ENCODE peak calls at places on chromosomes 6 and 20, in five cellular contexts. H is fibroblast of pulmonary artery, E is Peyer's patch, B is epithelial cell of esophagus, M is mucosa of descending colon. S is an unnamed sample.

GRCh38 chr6:90097357-90097756 is 199.3 kb downstream of the BACH2 start:
- DNase-seq in H (peak), E (no peak), B (peak), M (no peak), S (no peak)

GRCh38 chr20:64037498-64038213 is 1.7 kb downstream of the C20orf204 start:
- DNase-seq in H (no peak), E (no peak), B (no peak), M (no peak), S (no peak)

GRCh38 chr6:170179925-170180324 is 111.0 kb downstream of the DLL1 start:
- DNase-seq in H (no peak), E (no peak), B (no peak), M (no peak), S (no peak)

GRCh38 chr6:111842271-111842822 is 30.9 kb downstream of the FYN start:
- DNase-seq in H (no peak), E (no peak), B (no peak), M (no peak), S (no peak)

GRCh38 chr20:46696791-46697279 is 7.6 kb upstream of the TP53RK start:
- DNase-seq in H (no peak), E (no peak), B (no peak), M (no peak), S (no peak)

GRCh38 chr6:75892384-75892783 is 143.3 kb downstream of the MYO6 start:
- DNase-seq in H (no peak), E (no peak), B (no peak), M (no peak), S (no peak)

GRCh38 chr6:18469486-18469885 is 82.3 kb downstream of the RNF144B start:
- DNase-seq in H (no peak), E (no peak), B (no peak), M (no peak), S (no peak)

GRCh38 chr6:117188627-117189201 is 76.6 kb upstream of the VGLL2 start:
- DNase-seq in H (no peak), E (no peak), B (peak), M (no peak), S (peak)

GRCh38 chr6:33028220-33028849 is 18.9 kb upstream of the HLA-DOA start:
- DNase-seq in H (no peak), E (no peak), B (no peak), M (no peak), S (no peak)

GRCh38 chr6:15444081-15444731 is 198.3 kb downstream of the JARID2 start:
- DNase-seq in H (no peak), E (no peak), B (no peak), M (no peak), S (no peak)

GRCh38 chr20:59771506-59772372 is 161.7 kb downstream of the SYCP2 start:
- DNase-seq in H (no peak), E (no peak), B (no peak), M (no peak), S (no peak)

GRCh38 chr6:22877946-22878705 is 308.8 kb downstream of the HDGFL1 start:
- DNase-seq in H (peak), E (no peak), B (no peak), M (no peak), S (no peak)

GRCh38 chr6:53938810-53939209 is 144.0 kb downstream of the LRRC1 start:
- DNase-seq in H (no peak), E (no peak), B (no peak), M (no peak), S (no peak)

GRCh38 chr6:21201673-21202430 is 391.7 kb upstream of the SOX4 start:
- DNase-seq in H (no peak), E (no peak), B (no peak), M (no peak), S (no peak)

GRCh38 chr20:25397827-25398226 is 7.2 kb upstream of the ABHD12 start:
- DNase-seq in H (no peak), E (no peak), B (peak), M (no peak), S (no peak)

GRCh38 chr6:151087861-151088598 is 151.7 kb upstream of the AKAP12 start:
- DNase-seq in H (peak), E (no peak), B (no peak), M (no peak), S (peak)

GRCh38 chr6:161171207-161171606 is 102.7 kb downstream of the AGPAT4 start:
- DNase-seq in H (no peak), E (no peak), B (no peak), M (no peak), S (no peak)

GRCh38 chr6:139114741-139115140 is 20.1 kb upstream of the HECA start:
- DNase-seq in H (no peak), E (no peak), B (no peak), M (no peak), S (no peak)

GRCh38 chr6:144064402-144064830 is 31.0 kb downstream of the SF3B5 start:
- DNase-seq in H (no peak), E (peak), B (no peak), M (peak), S (no peak)

GRCh38 chr6:99330159-99330558 is 19.3 kb downstream of the FAXC start:
- DNase-seq in H (peak), E (peak), B (peak), M (no peak), S (peak)

GRCh38 chr20:25462166-25462565 is 54.7 kb downstream of the GINS1 start:
- DNase-seq in H (no peak), E (no peak), B (no peak), M (no peak), S (no peak)

GRCh38 chr6:30641048-30641447 is 5.9 kb upstream of the C6orf136 start:
- DNase-seq in H (no peak), E (no peak), B (no peak), M (no peak), S (no peak)

GRCh38 chr6:122476131-122476530 is 4.5 kb upstream of the SERINC1 start:
- DNase-seq in H (peak), E (no peak), B (peak), M (no peak), S (peak)

GRCh38 chr6:121382467-121383121 is 48.3 kb upstream of the TBC1D32 start:
- DNase-seq in H (peak), E (no peak), B (no peak), M (no peak), S (peak)

GRCh38 chr6:95487817-95488216 is 89.5 kb upstream of the MANEA start:
- DNase-seq in H (no peak), E (no peak), B (no peak), M (no peak), S (no peak)

GRCh38 chr6:13554929-13555333 is 19.5 kb upstream of the SIRT5 start:
- DNase-seq in H (peak), E (no peak), B (peak), M (no peak), S (no peak)

GRCh38 chr6:106522557-106522956 is 106.7 kb downstream of the RTN4IP1 start:
- DNase-seq in H (no peak), E (no peak), B (no peak), M (no peak), S (no peak)

GRCh38 chr6:160121981-160122380 is 366 bp downstream of the SLC22A1 start:
- DNase-seq in H (no peak), E (no peak), B (no peak), M (no peak), S (no peak)

GRCh38 chr6:692356-692851 is 535 bp downstream of the EXOC2 start:
- DNase-seq in H (peak), E (peak), B (peak), M (peak), S (peak)

GRCh38 chr6:55511124-55511820 is 67.7 kb downstream of the HMGCLL1 start:
- DNase-seq in H (no peak), E (no peak), B (no peak), M (no peak), S (no peak)

DNA sequence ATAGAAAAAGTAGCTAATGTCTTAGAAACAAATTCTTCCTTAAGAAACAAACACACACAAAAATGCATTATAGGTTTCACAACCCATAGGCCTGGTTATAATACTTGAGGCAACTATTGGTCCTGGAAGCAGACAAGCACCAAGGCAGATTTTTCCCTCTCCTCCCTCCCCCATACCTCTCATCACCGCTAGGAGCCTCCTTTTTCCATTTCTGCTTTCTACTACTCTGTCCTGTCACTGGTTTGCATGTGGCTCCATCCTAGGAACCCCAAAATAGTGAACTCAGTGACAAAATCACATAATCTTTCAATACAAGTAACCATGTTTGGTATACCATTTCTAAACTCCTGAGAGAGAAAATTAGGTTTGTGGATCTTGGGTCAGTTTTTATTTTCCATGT is 66.1 kb downstream of the HMGCLL1 start:
- DNase-seq in H (no peak), E (no peak), B (no peak), M (no peak), S (no peak)
- TF ChIP-seq CTCF in H (no peak), E (no peak), B (no peak), M (no peak), S (no peak)

DNA sequence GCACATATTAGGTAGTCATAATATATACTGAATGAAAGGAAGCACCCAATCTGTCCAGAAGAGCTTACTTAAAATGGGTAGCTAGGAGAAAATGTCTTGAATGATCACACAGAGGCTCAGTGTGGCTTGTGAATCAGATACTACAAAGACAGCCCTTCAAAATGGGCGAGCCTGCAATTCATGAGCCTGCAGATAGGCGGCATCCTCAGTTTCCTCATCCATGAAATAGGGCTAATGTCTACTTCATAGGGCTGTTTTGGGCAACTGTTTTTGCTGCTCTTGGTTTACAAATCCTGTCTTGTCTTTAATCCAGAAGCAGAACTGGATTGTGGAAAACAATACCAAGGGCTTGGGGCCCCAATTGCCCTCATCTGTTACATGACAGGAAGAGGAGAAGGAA is 129.3 kb upstream of the KCNK16 start:
- DNase-seq in H (no peak), E (no peak), B (peak), M (no peak), S (peak)
- TF ChIP-seq CTCF in H (peak), E (no peak), B (no peak), M (no peak), S (peak)

GRCh38 chr20:9408422-9409300 is 105.7 kb upstream of the LAMP5 start:
- DNase-seq in H (peak), E (no peak), B (peak), M (no peak), S (peak)
- TF ChIP-seq CTCF in H (no peak), E (no peak), B (no peak), M (no peak), S (no peak)

DNA sequence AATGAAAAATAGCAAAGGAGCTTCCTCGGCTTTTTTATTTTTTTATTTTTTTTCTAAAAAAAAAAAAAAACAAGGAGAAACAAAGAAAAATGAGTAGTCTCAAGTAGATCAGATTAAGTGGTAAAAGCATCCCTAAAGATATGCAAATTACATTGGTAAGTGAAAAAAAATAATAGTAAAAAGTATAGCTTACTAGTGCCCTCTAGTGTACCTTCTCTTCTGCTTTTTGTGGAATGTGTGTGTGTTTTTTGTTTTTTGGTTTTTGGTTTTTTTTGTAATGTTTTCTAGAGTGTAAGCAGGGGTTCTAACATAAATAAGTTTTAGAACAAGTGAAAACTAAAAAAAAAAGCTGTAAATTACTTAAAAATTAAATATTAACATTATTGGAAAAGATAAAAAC is 1062.0 kb downstream of the HACE1 start:
- DNase-seq in H (peak), E (no peak), B (peak), M (no peak), S (peak)
- TF ChIP-seq CTCF in H (peak), E (no peak), B (peak), M (no peak), S (peak)

GRCh38 chr20:51623255-51623654 is 80.7 kb upstream of the NFATC2 start:
- DNase-seq in H (no peak), E (no peak), B (no peak), M (no peak), S (no peak)
- TF ChIP-seq CTCF in H (no peak), E (no peak), B (no peak), M (no peak), S (no peak)

GRCh38 chr6:27811383-27811782 is 100.8 kb downstream of the OR2B2 start:
- DNase-seq in H (no peak), E (no peak), B (no peak), M (no peak), S (no peak)

GRCh38 chr6:27810768-27811298 is 101.4 kb downstream of the OR2B2 start:
- DNase-seq in H (no peak), E (no peak), B (peak), M (no peak), S (no peak)

GRCh38 chr6:27809067-27809938 is 102.9 kb downstream of the OR2B2 start:
- DNase-seq in H (no peak), E (no peak), B (no peak), M (no peak), S (no peak)

GRCh38 chr6:27812078-27812804 is 100.0 kb downstream of the OR2B2 start:
- DNase-seq in H (no peak), E (no peak), B (no peak), M (no peak), S (no peak)

GRCh38 chr6:27809939-27810767 is 102.0 kb downstream of the OR2B2 start:
- DNase-seq in H (peak), E (peak), B (peak), M (peak), S (peak)
- TF ChIP-seq CTCF in H (peak), E (no peak), B (peak), M (no peak), S (no peak)

S was measured in MCF 10A.